ENCODE peak calls at places on chromosomes 7 and 10, in five cellular contexts. C is foreskin fibroblast, M is AG09309, J is A549, P is fibroblast of pulmonary artery. E is an unnamed sample.

GRCh38 chr10:42932735-42933453 is 144.0 kb upstream of the RET start:
- DNase-seq in C (no peak), M (no peak), J (no peak), P (no peak), E (no peak)

GRCh38 chr7:106022193-106022821 is 59.2 kb downstream of the CDHR3 start:
- DNase-seq in C (no peak), M (no peak), J (no peak), P (no peak), E (peak)

GRCh38 chr10:118832242-118832651 is 77.5 kb upstream of the CACUL1 start:
- DNase-seq in C (peak), M (no peak), J (no peak), P (peak), E (no peak)

GRCh38 chr7:157271991-157272324 is 64.8 kb upstream of the DNAJB6 start:
- DNase-seq in C (peak), M (peak), J (peak), P (peak), E (peak)

GRCh38 chr7:154429666-154430404 is 377.6 kb downstream of the DPP6 start:
- DNase-seq in C (no peak), M (no peak), J (no peak), P (no peak), E (no peak)

GRCh38 chr10:91672021-91672608 is 39.2 kb upstream of the PPP1R3C start:
- DNase-seq in C (peak), M (no peak), J (no peak), P (peak), E (peak)

GRCh38 chr10:44949127-44949802 is 10.3 kb upstream of the RASSF4 start:
- DNase-seq in C (no peak), M (no peak), J (no peak), P (no peak), E (no peak)

GRCh38 chr10:31103096-31103495 is 71.4 kb upstream of the ZNF438 start:
- DNase-seq in C (peak), M (no peak), J (no peak), P (no peak), E (peak)

GRCh38 chr7:119413314-119413805 is 859.6 kb upstream of the KCND2 start:
- DNase-seq in C (no peak), M (no peak), J (no peak), P (no peak), E (no peak)

GRCh38 chr7:7103343-7104313 is 78.7 kb upstream of the C1GALT1 start:
- DNase-seq in C (peak), M (peak), J (peak), P (peak), E (peak)

GRCh38 chr7:51012569-51013217 is 230.0 kb upstream of the GRB10 start:
- DNase-seq in C (no peak), M (no peak), J (no peak), P (no peak), E (no peak)

GRCh38 chr7:41699532-41699931 is 3.4 kb downstream of the INHBA start:
- DNase-seq in C (peak), M (no peak), J (no peak), P (peak), E (peak)

GRCh38 chr10:123134915-123135414 is 805 bp upstream of the HMX3 start:
- DNase-seq in C (no peak), M (no peak), J (no peak), P (no peak), E (no peak)

GRCh38 chr7:96179863-96180262 is 142.0 kb downstream of the SLC25A13 start:
- DNase-seq in C (peak), M (no peak), J (peak), P (peak), E (peak)

GRCh38 chr7:138663741-138664710 is 37.1 kb downstream of the SVOPL start:
- DNase-seq in C (peak), M (no peak), J (no peak), P (peak), E (peak)

GRCh38 chr7:28695300-28696261 is 262.5 kb downstream of the TRIL start:
- DNase-seq in C (peak), M (no peak), J (no peak), P (no peak), E (no peak)

GRCh38 chr7:4103352-4104091 is 578.6 kb upstream of the FOXK1 start:
- DNase-seq in C (peak), M (no peak), J (peak), P (peak), E (peak)

GRCh38 chr7:122248472-122248871 is 56.1 kb downstream of the FEZF1 start:
- DNase-seq in C (no peak), M (no peak), J (no peak), P (no peak), E (no peak)

GRCh38 chr10:50679149-50679548 is 55.4 kb upstream of the SGMS1 start:
- DNase-seq in C (no peak), M (no peak), J (no peak), P (no peak), E (no peak)

GRCh38 chr10:62655337-62655994 is 149.1 kb upstream of the ADO start:
- DNase-seq in C (no peak), M (no peak), J (no peak), P (no peak), E (no peak)

GRCh38 chr7:105387621-105388372 is 924 bp downstream of the SRPK2 start:
- DNase-seq in C (peak), M (no peak), J (peak), P (peak), E (peak)

GRCh38 chr10:101305241-101306230 is 48.4 kb upstream of the BTRC start:
- DNase-seq in C (no peak), M (no peak), J (no peak), P (no peak), E (no peak)

GRCh38 chr7:79520543-79520942 is 67.1 kb upstream of the MAGI2 start:
- DNase-seq in C (peak), M (no peak), J (no peak), P (no peak), E (no peak)

GRCh38 chr10:5297466-5297865 is 67.3 kb upstream of the UCN3 start:
- DNase-seq in C (peak), M (no peak), J (no peak), P (peak), E (no peak)

GRCh38 chr10:77638766-77639101 is 1.1 kb upstream of the KCNMA1 start:
- DNase-seq in C (no peak), M (no peak), J (no peak), P (no peak), E (no peak)

GRCh38 chr7:98483276-98483963 is 82.5 kb upstream of the BAIAP2L1 start:
- DNase-seq in C (no peak), M (no peak), J (no peak), P (no peak), E (no peak)
- TF ChIP-seq CTCF in C (no peak), M (no peak), J (no peak), P (no peak), E (no peak)

DNA sequence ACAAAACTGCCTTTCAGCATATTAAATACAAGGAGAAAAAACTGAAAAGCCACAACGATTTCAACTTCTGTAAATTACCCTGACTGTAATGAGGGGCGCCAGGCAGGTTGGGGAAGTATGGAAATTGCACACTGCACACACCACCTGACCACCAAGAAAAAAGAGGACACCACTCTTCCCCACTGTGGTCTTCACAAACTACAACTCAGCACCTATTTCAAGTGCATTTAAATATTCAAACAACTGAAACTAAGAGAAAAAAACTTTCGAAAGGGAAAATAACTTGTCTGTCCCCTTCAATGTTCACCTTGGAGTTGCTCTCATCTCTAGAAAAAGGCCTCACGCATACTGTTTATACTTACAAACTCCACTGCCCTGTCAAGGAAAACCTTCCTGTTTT is 1.5 kb downstream of the LARP4B start:
- DNase-seq in C (no peak), M (no peak), J (no peak), P (no peak), E (no peak)
- H3K4me3 ChIP-seq in C (peak), M (peak), J (peak), P (peak), E (peak)

GRCh38 chr10:78852856-78853255 is 215.9 kb upstream of the ZMIZ1 start:
- DNase-seq in C (peak), M (no peak), J (peak), P (peak), E (no peak)
- TF ChIP-seq CTCF in C (no peak), M (peak), J (peak), P (peak), E (no peak)

GRCh38 chr7:57425239-57425944 is 24.6 kb upstream of the ZNF716 start:
- DNase-seq in C (no peak), M (no peak), J (no peak), P (no peak), E (no peak)
- H3K4me3 ChIP-seq in C (no peak), M (no peak), J (no peak), P (no peak), E (no peak)

E was measured in astrocyte of the spinal cord.